ENCODE peak calls at places on chromosomes 2 and 18, in nine cellular contexts. P is heart left ventricle; J is transverse colon; X is heart right ventricle; H is thyroid gland; R is IMR-90; S is fibroblast of lung; N is tibial artery; T is CD8-positive, alpha-beta T cell. V is an unnamed sample.

GRCh38 chr18:63137999-63138448 is 181.5 kb downstream of the BCL2 start:
- DNase-seq in N (no peak), P (no peak), S (no peak), J (no peak), R (no peak), X (no peak), T (peak; percentile 65), H (no peak), V (no peak)

GRCh38 chr2:120995656-120996190 is 260.1 kb downstream of the GLI2 start:
- DNase-seq in N (no peak), R (no peak), S (no peak), X (no peak), H (no peak), J (no peak), T (no peak), P (no peak), V (no peak)

GRCh38 chr2:11748018-11748860 is 1.8 kb downstream of the LPIN1 start:
- DNase-seq in N (no peak), X (no peak), J (no peak), P (no peak), R (no peak), T (no peak), S (no peak), H (no peak), V (no peak)

GRCh38 chr2:202185816-202186221 is 52.6 kb downstream of the SUMO1 start:
- DNase-seq in S (peak; percentile 70), X (no peak), P (no peak), H (no peak), N (no peak), R (peak; percentile 55), J (no peak), T (no peak), V (no peak)

GRCh38 chr2:226661789-226662545 is 137.7 kb downstream of the IRS1 start:
- DNase-seq in H (no peak), P (no peak), N (no peak), J (no peak), R (peak; percentile 93), S (peak; percentile 99), X (peak; percentile 31), T (no peak), V (no peak)

GRCh38 chr2:227804970-227805369 is 8.7 kb upstream of the CCL20 start:
- DNase-seq in H (no peak), N (no peak), R (peak; percentile 29), P (no peak), S (peak; percentile 29), X (no peak), T (no peak), J (no peak), V (no peak)

GRCh38 chr18:74225193-74225840 is 66.4 kb downstream of the CYB5A start:
- DNase-seq in R (peak; percentile 22), T (no peak), P (no peak), J (no peak), N (no peak), H (no peak), S (no peak), X (no peak), V (peak; percentile 60)

GRCh38 chr2:130791617-130791939 is 36.2 kb downstream of the AMER3 start:
- DNase-seq in N (no peak), J (no peak), S (no peak), R (no peak), X (no peak), T (no peak), P (no peak), H (peak; percentile 93), V (peak; percentile 35)

GRCh38 chr18:34976899-34977786 is 64.1 kb upstream of the MAPRE2 start:
- DNase-seq in H (peak; percentile 86), P (peak; percentile 91), J (peak; percentile 93), X (peak; percentile 82), T (peak; percentile 85), N (peak; percentile 89), S (peak; percentile 40), R (peak; percentile 19), V (peak; percentile 91)

GRCh38 chr18:34978533-34978893 is 62.7 kb upstream of the MAPRE2 start:
- DNase-seq in N (no peak), R (no peak), X (no peak), H (no peak), J (no peak), P (no peak), T (no peak), S (no peak), V (no peak)

GRCh38 chr18:34976534-34976898 is 64.7 kb upstream of the MAPRE2 start:
- DNase-seq in J (no peak), R (no peak), T (no peak), S (no peak), X (no peak), P (no peak), H (no peak), N (no peak), V (no peak)

GRCh38 chr18:34978953-34979608 is 62.1 kb upstream of the MAPRE2 start:
- DNase-seq in P (no peak), H (peak; percentile 63), R (peak; percentile 95), X (peak; percentile 23), T (peak; percentile 70), J (peak; percentile 74), S (peak; percentile 98), N (peak; percentile 79), V (peak; percentile 72)

DNA sequence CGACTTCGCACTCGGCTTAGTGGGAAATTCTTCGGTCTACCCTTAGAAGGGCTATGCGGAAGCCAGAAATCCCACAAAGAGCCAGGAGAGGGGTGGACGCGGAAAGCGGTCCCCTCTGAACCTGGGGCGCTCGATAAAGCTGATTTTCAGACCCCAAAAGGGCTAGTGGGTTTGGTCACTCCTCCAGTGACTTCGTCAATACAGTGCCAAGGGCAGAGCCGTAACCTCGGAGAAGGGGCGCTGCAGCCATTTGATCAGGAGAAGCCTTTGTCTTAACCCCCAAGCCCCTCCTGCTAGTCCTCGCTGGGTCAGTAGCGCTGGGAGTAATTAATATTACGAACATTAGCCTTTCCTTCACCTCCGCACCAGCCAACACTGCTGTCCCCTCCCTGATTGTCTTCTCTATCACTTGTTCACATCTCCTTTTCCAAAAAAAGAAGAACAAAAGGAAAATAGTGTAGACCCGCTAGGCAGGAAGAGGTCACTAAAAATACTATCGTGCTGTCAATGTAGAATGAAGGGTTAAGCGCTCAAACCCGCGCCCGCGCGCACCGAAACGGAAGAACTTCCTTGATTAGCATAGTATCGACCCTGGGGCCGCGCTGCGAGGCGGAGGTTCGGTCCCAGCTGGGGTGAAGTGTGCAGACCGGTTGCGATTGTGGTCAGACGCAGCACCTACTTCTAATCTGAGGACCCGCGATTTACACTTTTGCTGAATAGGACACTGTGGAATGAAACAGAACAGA is 63.3 kb upstream of the MAPRE2 start:
- DNase-seq in S (no peak), T (peak; percentile 43), R (peak; percentile 6), N (no peak), X (peak; percentile 46), J (peak; percentile 76), P (peak; percentile 80), H (peak; percentile 30), V (peak; percentile 65)
- H3K27ac ChIP-seq in S (peak overlapping the region; percentile 69), T (peak overlapping the region; percentile 4), R (no peak overlapping the region), N (peak overlapping the region; percentile 79), X (no peak overlapping the region), J (peak overlapping the region; percentile 88), P (peak overlapping the region; percentile 29), H (no peak overlapping the region), V (peak overlapping the region; percentile 87)

GRCh38 chr2:200871151-200871550 is 6.7 kb upstream of the CLK1 start:
- DNase-seq in J (no peak), H (no peak), P (no peak), X (no peak), N (no peak), T (no peak), R (no peak), S (no peak), V (no peak)

GRCh38 chr2:200878289-200878688 is 10.6 kb downstream of the PPIL3 start:
- DNase-seq in N (no peak), X (no peak), R (no peak), H (no peak), T (no peak), P (no peak), J (no peak), S (no peak), V (no peak)

GRCh38 chr2:200877443-200877842 is 11.4 kb downstream of the PPIL3 start:
- DNase-seq in S (no peak), T (no peak), J (no peak), R (no peak), X (no peak), N (no peak), H (no peak), P (no peak), V (no peak)

GRCh38 chr2:200869014-200869413 is 4.6 kb upstream of the CLK1 start:
- DNase-seq in H (no peak), P (no peak), J (no peak), S (no peak), N (no peak), T (no peak), X (no peak), R (no peak), V (no peak)

GRCh38 chr2:200873561-200873960 is 9.1 kb upstream of the CLK1 start:
- DNase-seq in J (no peak), H (no peak), X (no peak), S (no peak), R (no peak), N (no peak), P (no peak), T (no peak), V (no peak)
- H3K27me3 ChIP-seq in J (no peaks in the 10 kb centered on the region), H (no peaks in the 10 kb centered on the region), X (no peaks in the 10 kb centered on the region), S (no peaks in the 10 kb centered on the region), R (no peaks in the 10 kb centered on the region), N (no peaks in the 10 kb centered on the region), P (no peaks in the 10 kb centered on the region), T (no peaks in the 10 kb centered on the region), V (no peaks in the 10 kb centered on the region)

GRCh38 chr18:65269375-65269774 is 481.4 kb upstream of the CDH7 start:
- DNase-seq in T (no peak), N (no peak), R (no peak), P (no peak), X (no peak), S (no peak), H (no peak), J (no peak), V (no peak)
- TF ChIP-seq CTCF in T (no peak), N (no peak), R (no peak), P (no peak), X (no peak), S (no peak), H (no peak), J (no peak), V (no peak)

GRCh38 chr18:5415665-5416064 is 120.1 kb upstream of the ZBTB14 start:
- DNase-seq in T (no peak), P (no peak), J (no peak), X (no peak), H (no peak), N (no peak), R (no peak), S (no peak), V (no peak)

GRCh38 chr18:5415035-5415434 is 119.5 kb upstream of the ZBTB14 start:
- DNase-seq in N (no peak), P (no peak), T (no peak), S (no peak), J (no peak), X (no peak), H (no peak), R (no peak), V (no peak)

GRCh38 chr18:5413447-5413846 is 117.9 kb upstream of the ZBTB14 start:
- DNase-seq in J (no peak), X (no peak), T (no peak), P (no peak), R (no peak), H (no peak), S (no peak), N (no peak), V (no peak)

GRCh38 chr18:5416112-5416511 is 120.6 kb upstream of the ZBTB14 start:
- DNase-seq in H (no peak), J (no peak), X (no peak), P (no peak), S (no peak), R (no peak), N (no peak), T (no peak), V (no peak)

DNA sequence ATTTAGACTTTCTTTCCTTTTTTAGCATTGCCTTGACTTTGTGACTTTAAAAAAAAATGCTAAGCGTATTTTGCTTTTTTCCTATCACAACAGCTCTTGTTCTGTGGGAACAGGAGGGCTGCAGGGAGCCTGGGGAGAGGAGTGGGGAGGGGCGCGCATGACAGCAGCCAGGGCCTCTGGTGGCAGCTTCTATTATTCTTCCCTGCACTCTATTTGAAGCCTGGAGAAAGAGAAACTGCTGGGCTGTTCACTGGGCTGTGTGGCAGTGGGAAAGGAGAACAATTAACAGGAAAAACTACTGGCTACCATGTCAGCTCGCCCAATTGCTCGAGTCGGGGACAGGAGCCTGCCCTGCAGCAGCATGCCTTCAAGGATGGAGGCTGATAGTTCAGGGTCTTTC is 119.0 kb upstream of the ZBTB14 start:
- DNase-seq in T (no peak), J (no peak), X (no peak), S (no peak), P (no peak), H (no peak), N (no peak), R (no peak), V (no peak)
- H3K27ac ChIP-seq in T (no peak overlapping the region), J (no peak overlapping the region), X (no peak overlapping the region), S (no peak overlapping the region), P (no peak overlapping the region), H (no peak overlapping the region), N (no peak overlapping the region), R (no peak overlapping the region), V (no peak overlapping the region)